ENCODE peak calls at places on chromosome 19, in four cellular contexts. M is CD8-positive, alpha-beta memory T cell; G is hepatocyte; C is CD8-positive, alpha-beta T cell. E is an unnamed sample.

GRCh38 chr19:31338069-31338767 is 11.0 kb downstream of the TSHZ3 start:
- DNase-seq in M (no peak), G (peak; percentile 82), C (no peak), E (peak; percentile 66)

GRCh38 chr19:28577199-28577598 is 635.8 kb downstream of the UQCRFS1 start:
- DNase-seq in M (no peak), G (no peak), C (no peak), E (no peak)

GRCh38 chr19:48959341-48960239 is 4.9 kb downstream of the BAX start:
- DNase-seq in M (peak; percentile 29), G (no peak), C (no peak), E (no peak)

GRCh38 chr19:27974082-27974513 is 1238.9 kb downstream of the UQCRFS1 start:
- DNase-seq in M (no peak), G (peak; percentile 78), C (no peak), E (peak; percentile 30)

GRCh38 chr19:3690551-3691371 is 9.5 kb downstream of the PIP5K1C start:
- DNase-seq in M (no peak), G (no peak), C (no peak), E (no peak)

GRCh38 chr19:11324079-11324661 is 15.3 kb downstream of the RAB3D start:
- DNase-seq in M (no peak), G (peak; percentile 81), C (no peak), E (peak; percentile 77)

GRCh38 chr19:50535672-50536071 is 22.0 kb upstream of the ASPDH start:
- DNase-seq in M (no peak), G (no peak), C (no peak), E (no peak)

GRCh38 chr19:13083627-13084026 is 19.0 kb downstream of the LYL1 start:
- DNase-seq in M (no peak), G (no peak), C (no peak), E (no peak)

GRCh38 chr19:5676105-5676671 is 4.1 kb downstream of the MICOS13 start:
- DNase-seq in M (no peak), G (no peak), C (no peak), E (no peak)

GRCh38 chr19:844300-844971 is 3.6 kb downstream of the PRTN3 start:
- DNase-seq in M (no peak), G (no peak), C (no peak), E (no peak)

GRCh38 chr19:34725400-34725799 is 8.6 kb upstream of the ZNF181 start:
- DNase-seq in M (no peak), G (no peak), C (no peak), E (no peak)

GRCh38 chr19:44590245-44591059 is 22.9 kb upstream of the IGSF23 start:
- DNase-seq in M (no peak), G (no peak), C (no peak), E (no peak)

GRCh38 chr19:2602391-2603181 is 99.9 kb downstream of the GNG7 start:
- DNase-seq in M (no peak), G (peak; percentile 89), C (no peak), E (peak; percentile 64)

GRCh38 chr19:40603719-40604646 is 2.8 kb downstream of the LTBP4 start:
- DNase-seq in M (peak; percentile 90), G (peak; percentile 99), C (peak; percentile 97), E (peak; percentile 91)

GRCh38 chr19:56217039-56217949 is 15.2 kb downstream of the ZSCAN5C start:
- DNase-seq in M (no peak), G (peak; percentile 14), C (no peak), E (no peak)

GRCh38 chr19:1066251-1066747 is 668 bp upstream of the ARHGAP45 start:
- DNase-seq in M (no peak), G (peak; percentile 63), C (peak; percentile 25), E (no peak)

GRCh38 chr19:45640849-45641273 is 1.7 kb upstream of the EML2 start:
- DNase-seq in M (peak; percentile 27), G (peak; percentile 31), C (no peak), E (no peak)

GRCh38 chr19:5832049-5832448 is 7.5 kb downstream of the FUT6 start:
- DNase-seq in M (no peak), G (no peak), C (no peak), E (no peak)

GRCh38 chr19:3358919-3359849 is 7.2 kb upstream of the NFIC start:
- DNase-seq in M (peak; percentile 68), G (peak; percentile 62), C (peak; percentile 72), E (no peak)

GRCh38 chr19:46898731-46899130 is 37.9 kb downstream of the ARHGAP35 start:
- DNase-seq in M (no peak), G (peak; percentile 14), C (no peak), E (no peak)

GRCh38 chr19:49688531-49689132 is 762 bp upstream of the ADM5 start:
- DNase-seq in M (no peak), G (no peak), C (no peak), E (no peak)

GRCh38 chr19:21569497-21569870 is 64.1 kb downstream of the ZNF429 start:
- DNase-seq in M (no peak), G (no peak), C (peak; percentile 74), E (no peak)

GRCh38 chr19:6719992-6720368 is 470 bp downstream of the C3 start:
- DNase-seq in M (no peak), G (no peak), C (no peak), E (no peak)

GRCh38 chr19:2540646-2541454 is 64.9 kb downstream of the GADD45B start:
- DNase-seq in M (no peak), G (peak; percentile 96), C (no peak), E (peak; percentile 100)

GRCh38 chr19:1651548-1652394 is 644 bp downstream of the TCF3 start:
- DNase-seq in M (peak; percentile 66), G (peak; percentile 75), C (peak; percentile 61), E (no peak)

GRCh38 chr19:11339254-11340098 is at the start of gene RAB3D:
- DNase-seq in M (peak; percentile 48), G (peak; percentile 97), C (peak; percentile 65), E (peak; percentile 74)

GRCh38 chr19:45739498-45740439 is 6.5 kb downstream of the MEIOSIN start:
- DNase-seq in M (no peak), G (no peak), C (no peak), E (no peak)

GRCh38 chr19:612941-613340 is 20.4 kb downstream of the POLRMT start:
- DNase-seq in M (no peak), G (no peak), C (no peak), E (no peak)

GRCh38 chr19:44603201-44603945 is 10.0 kb upstream of the IGSF23 start:
- DNase-seq in M (no peak), G (no peak), C (no peak), E (peak; percentile 66)

GRCh38 chr19:15869873-15870272 is 28.0 kb downstream of the CYP4F2 start:
- DNase-seq in M (no peak), G (no peak), C (no peak), E (no peak)

GRCh38 chr19:15869109-15869555 is 28.7 kb downstream of the CYP4F2 start:
- DNase-seq in M (peak; percentile 39), G (no peak), C (no peak), E (no peak)

GRCh38 chr19:15871570-15871969 is 26.3 kb downstream of the CYP4F2 start:
- DNase-seq in M (no peak), G (no peak), C (peak; percentile 24), E (no peak)

GRCh38 chr19:15875075-15875474 is 22.8 kb downstream of the CYP4F2 start:
- DNase-seq in M (no peak), G (no peak), C (no peak), E (no peak)
- H3K9me3 ChIP-seq in M (no peaks in the 10 kb centered on the region), G (no peaks in the 10 kb centered on the region), C (no peaks in the 10 kb centered on the region), E (no peaks in the 10 kb centered on the region)

GRCh38 chr19:38924383-38924782 is 6.2 kb downstream of the SARS2 start:
- DNase-seq in M (no peak), G (no peak), C (peak; percentile 52), E (no peak)

GRCh38 chr19:38930776-38931761 is at the start of gene MRPS12:
- DNase-seq in M (peak; percentile 99), G (peak; percentile 99), C (peak; percentile 99), E (peak; percentile 99)

GRCh38 chr19:38932425-38933179 is 1.9 kb downstream of the MRPS12 start:
- DNase-seq in M (peak; percentile 27), G (no peak), C (no peak), E (no peak)

GRCh38 chr19:38929929-38930775 is at the start of gene SARS2:
- DNase-seq in M (peak; percentile 96), G (peak; percentile 96), C (peak; percentile 92), E (peak; percentile 99)

GRCh38 chr19:38928406-38929001 is 2.1 kb downstream of the SARS2 start:
- DNase-seq in M (no peak), G (no peak), C (no peak), E (no peak)
- H3K36me3 ChIP-seq in M (no peaks in the 10 kb centered on the region), G (no peaks in the 10 kb centered on the region), C (no peaks in the 10 kb centered on the region), E (peaks cover 31% of the 10 kb centered on the region)

GRCh38 chr19:51807925-51808324 is 13.0 kb downstream of the FPR3 start:
- DNase-seq in M (no peak), G (no peak), C (no peak), E (no peak)
- H3K4me1 ChIP-seq in M (no peaks in the 10 kb centered on the region), G (no peaks in the 10 kb centered on the region), C (no peaks in the 10 kb centered on the region), E (no peaks in the 10 kb centered on the region)

GRCh38 chr19:9296336-9296735 is 13.3 kb downstream of the ZNF699 start:
- DNase-seq in M (no peak), G (no peak), C (no peak), E (no peak)
- H3K9me3 ChIP-seq in M (peaks cover 62% of the 10 kb centered on the region), G (peaks cover 71% of the 10 kb centered on the region), C (peaks cover 64% of the 10 kb centered on the region), E (peaks cover 43% of the 10 kb centered on the region)

GRCh38 chr19:33377586-33378475 is 4.3 kb downstream of the CEBPG start:
- DNase-seq in M (no peak), G (no peak), C (no peak), E (peak; percentile 68)
- H3K36me3 ChIP-seq in M (no peaks in the 10 kb centered on the region), G (no peaks in the 10 kb centered on the region), C (no peaks in the 10 kb centered on the region), E (peaks cover 52% of the 10 kb centered on the region)

DNA sequence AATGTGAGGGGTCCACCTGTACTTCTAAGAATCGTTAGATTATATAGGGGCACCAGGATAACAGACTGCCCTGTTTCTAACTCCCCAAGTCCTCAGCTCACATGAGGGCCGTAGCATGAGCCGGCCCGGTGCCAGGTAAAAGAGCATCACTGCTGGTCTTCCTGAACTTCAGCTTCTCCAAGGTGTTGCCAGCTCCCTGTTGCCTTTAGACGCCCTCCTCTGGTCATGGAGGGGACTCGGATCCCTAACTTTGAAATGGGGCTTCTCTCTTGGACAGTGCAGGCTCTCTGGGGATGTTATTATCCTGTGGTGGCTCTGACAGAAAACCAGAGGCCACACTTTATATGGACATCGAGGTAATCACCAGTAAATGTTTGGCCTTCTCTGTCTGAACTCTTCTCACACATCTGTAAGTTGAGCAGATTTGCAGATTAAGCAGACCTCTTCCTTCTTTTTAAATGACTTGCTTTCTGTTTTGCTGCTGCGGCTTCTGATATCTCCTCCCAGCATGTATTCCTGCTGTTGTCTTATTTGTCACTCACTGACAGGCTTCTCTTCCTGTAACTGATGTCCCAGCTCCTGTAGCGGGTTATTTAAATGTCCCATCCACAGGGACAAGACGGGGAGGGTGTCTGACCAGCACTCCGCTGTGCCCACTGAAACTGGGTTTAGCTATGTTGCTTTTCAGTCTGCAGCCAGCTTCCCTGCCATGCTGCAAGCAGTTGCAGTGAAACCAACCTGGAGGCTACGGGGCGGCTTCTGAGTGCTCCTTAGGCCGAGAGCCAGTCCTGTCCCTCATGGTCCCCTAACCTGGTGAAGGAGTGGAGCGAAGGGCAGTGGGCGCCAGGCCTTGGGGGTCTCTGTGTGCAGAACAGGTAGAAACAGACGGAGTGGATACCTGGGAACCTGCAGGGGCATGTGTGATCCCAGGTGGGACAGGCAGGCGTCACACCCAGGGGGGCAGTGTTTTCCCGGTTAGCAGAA is 39.2 kb downstream of the TSSK6 start:
- DNase-seq in M (no peak), G (no peak), C (no peak), E (no peak)
- H3K4me1 ChIP-seq in M (peaks cover 77% of the 10 kb centered on the region), G (peaks cover 8% of the 10 kb centered on the region), C (peaks cover 33% of the 10 kb centered on the region), E (no peaks in the 10 kb centered on the region)

GRCh38 chr19:57949702-57950101 is 2.2 kb upstream of the ZNF256 start:
- DNase-seq in M (no peak), G (no peak), C (no peak), E (no peak)
- H3K9me3 ChIP-seq in M (no peaks in the 10 kb centered on the region), G (no peaks in the 10 kb centered on the region), C (no peaks in the 10 kb centered on the region), E (peaks cover 41% of the 10 kb centered on the region)

E was measured in SJSA1.